ENCODE peak calls at places on chromosomes 7 and 10, in four cellular contexts. X, N, G and Z are unnamed samples.

GRCh38 chr10:125333209-125333591 is 172.8 kb upstream of the CTBP2 start:
- DNase-seq in X (no peak), N (no peak), G (no peak), Z (no peak)

GRCh38 chr10:86888585-86889381 is 68.6 kb downstream of the MMRN2 start:
- DNase-seq in G (no peak), N (no peak), X (peak; percentile 71), Z (no peak)

GRCh38 chr10:110226926-110227641 is 19.7 kb downstream of the MXI1 start:
- DNase-seq in X (peak; percentile 19), G (peak; percentile 70), N (peak; percentile 59), Z (peak; percentile 61)

GRCh38 chr7:77409005-77409738 is 7.0 kb downstream of the GSAP start:
- DNase-seq in G (no peak), N (no peak), X (peak; percentile 56), Z (no peak)

GRCh38 chr7:93945083-93945482 is 23.5 kb downstream of the GNG11 start:
- DNase-seq in X (no peak), G (no peak), N (no peak), Z (no peak)

GRCh38 chr10:34791947-34792346 is 23.1 kb downstream of the PARD3 start:
- DNase-seq in N (no peak), G (no peak), X (no peak), Z (no peak)

GRCh38 chr10:115001506-115002381 is 63.7 kb downstream of the TRUB1 start:
- DNase-seq in N (no peak), X (peak; percentile 17), G (no peak), Z (no peak)

GRCh38 chr10:119501690-119502089 is 40.8 kb downstream of the RGS10 start:
- DNase-seq in N (no peak), X (no peak), G (no peak), Z (no peak)

GRCh38 chr7:100484636-100485114 is 948 bp downstream of the NYAP1 start:
- DNase-seq in N (no peak), X (no peak), G (no peak), Z (no peak)

GRCh38 chr7:159115601-159116501 is 28.8 kb downstream of the VIPR2 start:
- DNase-seq in G (no peak), X (no peak), N (no peak), Z (no peak)

GRCh38 chr7:47304727-47305719 is 276.9 kb downstream of the TNS3 start:
- DNase-seq in N (no peak), X (no peak), G (no peak), Z (no peak)

GRCh38 chr7:158487546-158488224 is 99.9 kb downstream of the PTPRN2 start:
- DNase-seq in G (no peak), N (no peak), X (no peak), Z (no peak)

GRCh38 chr10:62133618-62134017 is 135.0 kb downstream of the RTKN2 start:
- DNase-seq in G (no peak), X (no peak), N (no peak), Z (no peak)

GRCh38 chr7:47210283-47210854 is 371.5 kb downstream of the TNS3 start:
- DNase-seq in G (no peak), N (no peak), X (no peak), Z (no peak)

GRCh38 chr10:69055241-69055640 is 32.7 kb upstream of the SRGN start:
- DNase-seq in X (no peak), N (no peak), G (no peak), Z (no peak)

GRCh38 chr7:97971120-97971989 is 18.6 kb downstream of the OCM2 start:
- DNase-seq in X (peak; percentile 13), G (no peak), N (peak; percentile 14), Z (no peak)

GRCh38 chr7:108528183-108528712 is 2.3 kb upstream of the PNPLA8 start:
- DNase-seq in X (no peak), N (no peak), G (no peak), Z (no peak)

GRCh38 chr10:131532745-131533341 is 221.3 kb upstream of the TCERG1L start:
- DNase-seq in G (no peak), N (no peak), X (no peak), Z (no peak)

GRCh38 chr7:107208046-107208458 is 39.2 kb downstream of the HBP1 start:
- DNase-seq in G (no peak), X (peak; percentile 41), N (no peak), Z (no peak)
- H4K5ac ChIP-seq in G (no peak overlapping the region), X (no peak overlapping the region), N (no peak overlapping the region), Z (no peak overlapping the region)

GRCh38 chr7:117683736-117684135 is 189.5 kb downstream of the CTTNBP2 start:
- DNase-seq in N (no peak), G (no peak), X (peak; percentile 37), Z (no peak)

GRCh38 chr7:117686311-117686935 is 186.8 kb downstream of the CTTNBP2 start:
- DNase-seq in N (peak; percentile 68), X (no peak), G (no peak), Z (no peak)

GRCh38 chr7:117679120-117679519 is 194.1 kb downstream of the CTTNBP2 start:
- DNase-seq in N (no peak), G (no peak), X (no peak), Z (no peak)

GRCh38 chr7:117688126-117688525 is 185.1 kb downstream of the CTTNBP2 start:
- DNase-seq in G (no peak), N (no peak), X (no peak), Z (no peak)

GRCh38 chr7:117682681-117683385 is 190.4 kb downstream of the CTTNBP2 start:
- DNase-seq in X (peak; percentile 19), G (no peak), N (peak; percentile 63), Z (no peak)
- H4K5ac ChIP-seq in X (no peak overlapping the region), G (no peak overlapping the region), N (no peak overlapping the region), Z (no peak overlapping the region)

GRCh38 chr7:69502358-69502757 is 95.9 kb upstream of the AUTS2 start:
- DNase-seq in N (no peak), G (no peak), X (no peak), Z (no peak)
- H4K5ac ChIP-seq in N (no peak overlapping the region), G (no peak overlapping the region), X (no peak overlapping the region), Z (no peak overlapping the region)

GRCh38 chr7:35513828-35514227 is 181.1 kb downstream of the HERPUD2 start:
- DNase-seq in N (no peak), X (no peak), G (no peak), Z (no peak)

GRCh38 chr7:35508623-35509400 is 186.1 kb downstream of the HERPUD2 start:
- DNase-seq in N (peak; percentile 10), X (no peak), G (no peak), Z (no peak)

GRCh38 chr7:35516498-35516897 is 178.4 kb downstream of the HERPUD2 start:
- DNase-seq in G (no peak), N (no peak), X (no peak), Z (no peak)

GRCh38 chr7:35512716-35513115 is 182.2 kb downstream of the HERPUD2 start:
- DNase-seq in X (no peak), G (no peak), N (no peak), Z (no peak)

GRCh38 chr7:35513192-35513591 is 181.7 kb downstream of the HERPUD2 start:
- DNase-seq in N (no peak), G (no peak), X (no peak), Z (no peak)
- H4K5ac ChIP-seq in N (no peak overlapping the region), G (no peak overlapping the region), X (no peak overlapping the region), Z (no peak overlapping the region)

GRCh38 chr10:11789294-11789693 is 33.9 kb upstream of the PROSER2 start:
- DNase-seq in X (no peak), G (no peak), N (no peak), Z (no peak)

GRCh38 chr10:11783558-11783865 is 39.6 kb upstream of the PROSER2 start:
- DNase-seq in N (no peak), X (no peak), G (no peak), Z (no peak)

GRCh38 chr10:11787374-11787773 is 35.8 kb upstream of the PROSER2 start:
- DNase-seq in N (no peak), X (no peak), G (no peak), Z (no peak)

GRCh38 chr10:11789956-11790355 is 33.2 kb upstream of the PROSER2 start:
- DNase-seq in N (no peak), G (no peak), X (no peak), Z (no peak)

GRCh38 chr10:11787846-11788245 is 35.3 kb upstream of the PROSER2 start:
- DNase-seq in X (no peak), G (no peak), N (no peak), Z (no peak)
- H4K5ac ChIP-seq in X (no peak overlapping the region), G (no peak overlapping the region), N (no peak overlapping the region), Z (no peak overlapping the region)

DNA sequence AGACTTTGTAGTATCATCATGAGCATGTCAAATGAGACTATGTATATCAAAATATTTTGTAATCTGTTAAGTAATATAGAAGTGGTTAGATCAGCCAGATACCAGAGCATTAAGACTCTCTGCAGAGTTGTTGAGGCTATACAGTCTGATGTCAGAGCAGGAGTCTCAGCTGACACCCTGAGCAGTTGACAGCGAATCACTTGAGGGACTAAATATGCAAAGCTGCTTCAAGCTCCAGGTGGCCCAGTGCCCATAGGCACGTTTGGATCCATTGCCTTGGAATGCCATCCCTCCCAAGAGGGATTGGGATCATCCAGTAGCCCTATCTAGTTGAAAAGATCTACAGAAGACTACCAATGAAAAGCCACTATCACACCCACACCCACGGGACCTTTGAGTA is 210.2 kb downstream of the TAX1BP1 start:
- DNase-seq in G (no peak), X (no peak), N (peak; percentile 19), Z (no peak)
- H4K5ac ChIP-seq in G (no peak overlapping the region), X (no peak overlapping the region), N (no peak overlapping the region), Z (no peak overlapping the region)

DNA sequence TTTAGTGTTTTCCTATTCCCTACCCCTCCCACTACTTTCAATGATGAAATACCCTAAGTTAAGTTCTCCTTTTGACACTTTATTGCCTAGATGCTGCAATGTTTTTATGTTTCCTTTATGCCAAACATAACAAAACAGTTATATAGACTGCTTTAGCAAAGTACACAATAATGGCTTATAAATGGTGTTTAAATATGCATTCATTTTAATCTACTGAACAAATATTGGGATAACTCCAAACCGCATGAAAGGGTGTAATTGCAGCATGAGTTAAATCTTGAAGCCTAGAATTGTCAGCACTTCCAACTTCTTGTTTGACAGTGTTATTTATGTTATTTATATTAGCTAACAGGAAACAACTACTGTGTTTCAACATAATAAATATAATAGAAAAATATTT is 69.3 kb downstream of the PHYHIPL start:
- DNase-seq in N (no peak), X (no peak), G (no peak), Z (no peak)
- H4K5ac ChIP-seq in N (no peak overlapping the region), X (no peak overlapping the region), G (no peak overlapping the region), Z (no peak overlapping the region)

GRCh38 chr10:124287071-124287685 is 131.5 kb downstream of the OAT start:
- DNase-seq in N (no peak), G (no peak), X (no peak), Z (no peak)
- H4K5ac ChIP-seq in N (no peak overlapping the region), G (no peak overlapping the region), X (no peak overlapping the region), Z (no peak overlapping the region)

DNA sequence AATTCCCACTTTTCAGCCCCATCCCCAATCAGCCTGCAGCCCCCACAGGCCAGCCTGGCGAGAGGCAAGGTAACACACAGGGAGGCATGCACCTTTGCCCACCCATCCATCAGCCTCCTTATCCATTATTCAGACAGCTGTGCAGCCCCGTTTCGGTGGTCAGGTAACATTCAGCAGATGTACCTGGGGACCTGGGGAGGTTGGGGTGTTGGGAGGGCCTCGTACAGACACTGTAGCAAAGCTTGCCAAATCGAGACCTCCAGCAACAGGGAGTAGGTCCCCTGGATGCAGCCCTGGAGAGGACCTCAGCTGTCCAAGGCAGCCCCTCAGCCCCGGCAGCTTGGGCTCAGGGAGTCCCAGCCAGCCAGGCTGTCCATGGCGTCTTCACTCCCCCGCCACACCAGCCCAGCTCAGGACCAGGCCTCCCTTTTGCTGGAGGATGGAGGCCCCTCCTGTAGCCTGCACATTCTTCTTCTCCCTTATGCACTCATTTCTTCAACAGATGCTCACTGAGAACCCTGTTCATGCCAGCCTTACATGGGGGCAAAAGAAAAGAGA is 8.5 kb upstream of the DRGX start:
- DNase-seq in G (no peak), N (no peak), X (no peak), Z (no peak)
- H4K5ac ChIP-seq in G (no peak overlapping the region), N (no peak overlapping the region), X (no peak overlapping the region), Z (no peak overlapping the region)

GRCh38 chr7:110943686-110944350 is 147.1 kb upstream of the LRRN3 start:
- DNase-seq in N (no peak), X (peak; percentile 76), G (no peak), Z (no peak)
- H4K5ac ChIP-seq in N (no peak overlapping the region), X (no peak overlapping the region), G (no peak overlapping the region), Z (no peak overlapping the region)